ENCODE peak calls at places on chromosomes 5 and 9, in five cellular contexts. One of them, this sample, is unnamed.
A peak's percentile ranks its signal among the peaks of the same experiment; 100 is the strongest.

GRCh38 chr5:137372386-137373160 is 126.6 kb downstream of the SPOCK1 start:
- DNase-seq in midbrain: no peak
- DNase-seq in heart right ventricle: no peak
- DNase-seq in GM04504: no peak
- DNase-seq in NCI-H345: no peak
- DNase-seq in this sample: no peak

GRCh38 chr5:80754900-80755299 is 100.1 kb upstream of the DHFR start:
- DNase-seq in GM04504: no peak
- DNase-seq in midbrain: no peak
- DNase-seq in NCI-H345: peak; percentile 20
- DNase-seq in heart right ventricle: no peak
- DNase-seq in this sample: peak; percentile 28

GRCh38 chr5:173573126-173573960 is 43.1 kb downstream of the BOD1 start:
- DNase-seq in heart right ventricle: peak; percentile 84
- DNase-seq in NCI-H345: peak; percentile 75
- DNase-seq in GM04504: peak; percentile 41
- DNase-seq in midbrain: peak; percentile 87
- DNase-seq in this sample: peak; percentile 59

GRCh38 chr9:123111977-123112869 is 78.8 kb downstream of the GPR21 start:
- DNase-seq in heart right ventricle: peak; percentile 25
- DNase-seq in GM04504: no peak
- DNase-seq in NCI-H345: no peak
- DNase-seq in midbrain: no peak
- DNase-seq in this sample: peak; percentile 97

GRCh38 chr5:127525181-127525580 is 7.7 kb downstream of the PRRC1 start:
- DNase-seq in heart right ventricle: no peak
- DNase-seq in GM04504: no peak
- DNase-seq in NCI-H345: no peak
- DNase-seq in midbrain: no peak
- DNase-seq in this sample: no peak

GRCh38 chr9:114386361-114386885 is 1.4 kb downstream of the AKNA start:
- DNase-seq in NCI-H345: no peak
- DNase-seq in midbrain: no peak
- DNase-seq in heart right ventricle: no peak
- DNase-seq in GM04504: no peak
- DNase-seq in this sample: no peak

GRCh38 chr9:136085815-136086212 is 9.3 kb downstream of the NACC2 start:
- DNase-seq in heart right ventricle: peak; percentile 78
- DNase-seq in NCI-H345: no peak
- DNase-seq in GM04504: no peak
- DNase-seq in midbrain: peak; percentile 90
- DNase-seq in this sample: no peak

GRCh38 chr5:128905225-128906110 is 59.8 kb upstream of the SLC27A6 start:
- DNase-seq in heart right ventricle: no peak
- DNase-seq in midbrain: peak; percentile 64
- DNase-seq in GM04504: peak; percentile 15
- DNase-seq in NCI-H345: peak; percentile 11
- DNase-seq in this sample: peak; percentile 59

GRCh38 chr5:62007457-62007856 is 298.5 kb upstream of the KIF2A start:
- DNase-seq in midbrain: no peak
- DNase-seq in NCI-H345: no peak
- DNase-seq in heart right ventricle: no peak
- DNase-seq in GM04504: no peak
- DNase-seq in this sample: no peak

GRCh38 chr5:16160706-16161105 is 18.9 kb downstream of the MARCHF11 start:
- DNase-seq in heart right ventricle: no peak
- DNase-seq in GM04504: peak; percentile 24
- DNase-seq in NCI-H345: peak; percentile 80
- DNase-seq in midbrain: peak; percentile 48
- DNase-seq in this sample: peak; percentile 41

GRCh38 chr5:178196986-178197385 is 7.3 kb upstream of the HNRNPAB start:
- DNase-seq in NCI-H345: no peak
- DNase-seq in heart right ventricle: no peak
- DNase-seq in midbrain: no peak
- DNase-seq in GM04504: no peak
- DNase-seq in this sample: no peak

GRCh38 chr5:59275537-59276276 is 617.8 kb downstream of the PDE4D start:
- DNase-seq in GM04504: no peak
- DNase-seq in NCI-H345: no peak
- DNase-seq in heart right ventricle: peak; percentile 15
- DNase-seq in midbrain: peak; percentile 35
- DNase-seq in this sample: no peak

GRCh38 chr9:138063785-138064184 is 186.2 kb downstream of the CACNA1B start:
- DNase-seq in GM04504: no peak
- DNase-seq in NCI-H345: no peak
- DNase-seq in midbrain: no peak
- DNase-seq in heart right ventricle: no peak
- DNase-seq in this sample: no peak

GRCh38 chr5:23208959-23209431 is 298.4 kb upstream of the PRDM9 start:
- DNase-seq in NCI-H345: no peak
- DNase-seq in heart right ventricle: no peak
- DNase-seq in GM04504: no peak
- DNase-seq in midbrain: peak; percentile 32
- DNase-seq in this sample: peak; percentile 54

GRCh38 chr9:36486933-36487481 is 85.7 kb upstream of the MELK start:
- DNase-seq in midbrain: no peak
- DNase-seq in GM04504: no peak
- DNase-seq in NCI-H345: no peak
- DNase-seq in heart right ventricle: peak; percentile 58
- DNase-seq in this sample: peak; percentile 64

GRCh38 chr5:108615216-108615615 is 132.5 kb upstream of the FER start:
- DNase-seq in NCI-H345: no peak
- DNase-seq in midbrain: no peak
- DNase-seq in heart right ventricle: no peak
- DNase-seq in GM04504: peak; percentile 9
- DNase-seq in this sample: no peak

GRCh38 chr9:128125575-128126354 is 1.8 kb downstream of the PTGES2 start:
- DNase-seq in NCI-H345: no peak
- DNase-seq in GM04504: no peak
- DNase-seq in midbrain: no peak
- DNase-seq in heart right ventricle: peak; percentile 3
- DNase-seq in this sample: no peak

GRCh38 chr9:77429928-77430327 is 218.2 kb downstream of the GNA14 start:
- DNase-seq in heart right ventricle: no peak
- DNase-seq in GM04504: no peak
- DNase-seq in midbrain: no peak
- DNase-seq in NCI-H345: no peak
- DNase-seq in this sample: no peak

GRCh38 chr9:124941689-124942561 is 1.0 kb upstream of the GOLGA1 start:
- DNase-seq in heart right ventricle: peak; percentile 42
- DNase-seq in GM04504: no peak
- DNase-seq in midbrain: peak; percentile 64
- DNase-seq in NCI-H345: no peak
- DNase-seq in this sample: peak; percentile 76

GRCh38 chr5:177134653-177135225 is 1.2 kb downstream of the NSD1 start:
- DNase-seq in heart right ventricle: no peak
- DNase-seq in midbrain: peak; percentile 24
- DNase-seq in NCI-H345: peak; percentile 14
- DNase-seq in GM04504: no peak
- DNase-seq in this sample: peak; percentile 29

GRCh38 chr5:158155811-158156495 is 297.0 kb upstream of the CLINT1 start:
- DNase-seq in NCI-H345: no peak
- DNase-seq in heart right ventricle: no peak
- DNase-seq in GM04504: no peak
- DNase-seq in midbrain: no peak
- DNase-seq in this sample: no peak

GRCh38 chr9:3047912-3048311 is 204.0 kb upstream of the PUM3 start:
- DNase-seq in GM04504: no peak
- DNase-seq in midbrain: no peak
- DNase-seq in heart right ventricle: no peak
- DNase-seq in NCI-H345: no peak
- DNase-seq in this sample: no peak

GRCh38 chr5:38938424-38938823 is 92.6 kb downstream of the OSMR start:
- DNase-seq in GM04504: no peak
- DNase-seq in heart right ventricle: no peak
- DNase-seq in midbrain: no peak
- DNase-seq in NCI-H345: no peak
- DNase-seq in this sample: no peak

GRCh38 chr5:158776681-158777080 is 323.0 kb downstream of the EBF1 start:
- DNase-seq in heart right ventricle: no peak
- DNase-seq in NCI-H345: no peak
- DNase-seq in midbrain: no peak
- DNase-seq in GM04504: no peak
- DNase-seq in this sample: no peak

GRCh38 chr5:139193928-139194327 is 4.2 kb downstream of the SIL1 start:
- DNase-seq in GM04504: no peak
- DNase-seq in NCI-H345: no peak
- DNase-seq in heart right ventricle: no peak
- DNase-seq in midbrain: no peak
- DNase-seq in this sample: peak; percentile 50

GRCh38 chr9:95171001-95171400 is 146.5 kb downstream of the FANCC start:
- DNase-seq in NCI-H345: no peak
- DNase-seq in GM04504: no peak
- DNase-seq in midbrain: no peak
- DNase-seq in heart right ventricle: no peak
- DNase-seq in this sample: no peak

GRCh38 chr5:122704247-122705036 is 70.4 kb upstream of the SNX2 start:
- DNase-seq in GM04504: peak; percentile 17
- DNase-seq in heart right ventricle: no peak
- DNase-seq in NCI-H345: peak; percentile 0
- DNase-seq in midbrain: peak; percentile 22
- DNase-seq in this sample: peak; percentile 33

GRCh38 chr5:132883261-132883834 is 9.9 kb downstream of the LEAP2 start:
- DNase-seq in heart right ventricle: no peak
- DNase-seq in NCI-H345: peak; percentile 41
- DNase-seq in GM04504: peak; percentile 52
- DNase-seq in midbrain: peak; percentile 76
- DNase-seq in this sample: peak; percentile 64

GRCh38 chr5:15763754-15764153 is 263.8 kb downstream of the FBXL7 start:
- DNase-seq in NCI-H345: no peak
- DNase-seq in heart right ventricle: no peak
- DNase-seq in midbrain: no peak
- DNase-seq in GM04504: peak; percentile 47
- DNase-seq in this sample: no peak

GRCh38 chr9:130839237-130840111 is 4.4 kb downstream of the ABL1 start:
- DNase-seq in NCI-H345: no peak
- DNase-seq in heart right ventricle: no peak
- DNase-seq in midbrain: no peak
- DNase-seq in GM04504: no peak
- DNase-seq in this sample: no peak

GRCh38 chr9:131624636-131625241 is 79.4 kb downstream of the PRRT1B start:
- DNase-seq in NCI-H345: peak; percentile 8
- DNase-seq in GM04504: no peak
- DNase-seq in midbrain: no peak
- DNase-seq in heart right ventricle: peak; percentile 65
- DNase-seq in this sample: no peak

GRCh38 chr9:98318041-98318790 is 62.8 kb upstream of the TBC1D2 start:
- DNase-seq in midbrain: no peak
- DNase-seq in heart right ventricle: no peak
- DNase-seq in NCI-H345: no peak
- DNase-seq in GM04504: no peak
- DNase-seq in this sample: no peak

GRCh38 chr5:122473138-122473843 is 161.3 kb downstream of the SNCAIP start:
- DNase-seq in heart right ventricle: no peak
- DNase-seq in NCI-H345: no peak
- DNase-seq in GM04504: no peak
- DNase-seq in midbrain: no peak
- DNase-seq in this sample: peak; percentile 21

GRCh38 chr5:135095052-135095715 is 61.2 kb upstream of the PITX1 start:
- DNase-seq in midbrain: peak; percentile 1
- DNase-seq in NCI-H345: no peak
- DNase-seq in GM04504: no peak
- DNase-seq in heart right ventricle: no peak
- DNase-seq in this sample: no peak

This sample was measured in RPMI8226.